ENCODE peak calls at places on chromosomes 1 and 21, in six cellular contexts. L is H1, U is HepG2, R is GM12878, A is HCT116, T is K562. V is an unnamed sample.
A peak's percentile ranks its signal among the peaks of the same experiment; 100 is the strongest.

GRCh38 chr1:156741613-156741983 is 710 bp upstream of the MRPL24 start:
- DNase-seq in R (no peak), U (no peak), T (no peak), L (no peak), A (no peak), V (no peak)

GRCh38 chr1:36458910-36459309 is 5.3 kb downstream of the MRPS15 start:
- DNase-seq in U (no peak), R (no peak), A (no peak), L (no peak), T (no peak), V (no peak)

GRCh38 chr21:45376459-45377324 is 28.3 kb upstream of the COL18A1 start:
- DNase-seq in U (no peak), R (no peak), A (no peak), L (no peak), T (no peak), V (no peak)

GRCh38 chr1:218201601-218202000 is 83.5 kb upstream of the RRP15 start:
- DNase-seq in L (no peak), R (no peak), T (no peak), A (no peak), U (no peak), V (no peak)

GRCh38 chr1:173900992-173901391 is 16.1 kb downstream of the SERPINC1 start:
- DNase-seq in A (no peak), R (no peak), T (no peak), U (no peak), L (no peak), V (no peak)

GRCh38 chr1:20732071-20732587 is 374 bp downstream of the SH2D5 start:
- DNase-seq in L (peak; percentile 56), A (no peak), T (no peak), R (no peak), U (peak; percentile 25), V (peak; percentile 35)

GRCh38 chr1:31503581-31503980 is 72.7 kb upstream of the TINAGL1 start:
- DNase-seq in T (no peak), R (no peak), A (no peak), L (no peak), U (no peak), V (no peak)

GRCh38 chr1:26225033-26225831 is 8.8 kb upstream of the CEP85 start:
- DNase-seq in U (peak; percentile 84), A (no peak), R (no peak), L (no peak), T (no peak), V (peak; percentile 42)

GRCh38 chr21:15159382-15160020 is 94.7 kb upstream of the NRIP1 start:
- DNase-seq in A (no peak), R (no peak), L (no peak), T (no peak), U (no peak), V (no peak)

GRCh38 chr1:55067022-55067781 is 27.9 kb downstream of the PCSK9 start:
- DNase-seq in A (no peak), U (no peak), L (no peak), T (no peak), R (no peak), V (no peak)

GRCh38 chr1:155226188-155226909 is 17.9 kb downstream of the MTX1 start:
- DNase-seq in A (peak; percentile 71), L (no peak), R (no peak), T (peak; percentile 69), U (peak; percentile 60), V (peak; percentile 87)

GRCh38 chr1:116382857-116383256 is 9.8 kb downstream of the ATP1A1 start:
- DNase-seq in T (peak; percentile 53), U (no peak), R (no peak), L (no peak), A (no peak), V (no peak)

GRCh38 chr1:117606608-117607261 is 887 bp downstream of the TENT5C start:
- DNase-seq in A (no peak), L (no peak), U (no peak), T (peak; percentile 48), R (no peak), V (peak; percentile 32)

GRCh38 chr21:38165466-38166213 is 91.2 kb upstream of the KCNJ15 start:
- DNase-seq in U (no peak), A (no peak), R (no peak), L (no peak), T (no peak), V (no peak)

GRCh38 chr1:116929961-116930592 is 20.4 kb downstream of the PTGFRN start:
- DNase-seq in A (no peak), U (no peak), R (no peak), T (no peak), L (no peak), V (no peak)

GRCh38 chr21:37862536-37862935 is 53.7 kb downstream of the KCNJ6 start:
- DNase-seq in L (no peak), R (no peak), T (no peak), U (no peak), A (no peak), V (no peak)

GRCh38 chr1:115650961-115651360 is 9.2 kb downstream of the VANGL1 start:
- DNase-seq in L (no peak), T (peak; percentile 32), A (no peak), U (no peak), R (no peak), V (no peak)

GRCh38 chr1:34398916-34399275 is 222.2 kb downstream of the C1orf94 start:
- DNase-seq in L (no peak), U (no peak), A (no peak), R (no peak), T (no peak), V (no peak)

GRCh38 chr1:52927219-52928082 is at the start of gene SCP2:
- DNase-seq in L (no peak), A (peak; percentile 8), U (peak; percentile 51), T (peak; percentile 85), R (no peak), V (peak; percentile 52)

GRCh38 chr1:52929019-52929418 is 1.9 kb downstream of the SCP2 start:
- DNase-seq in A (no peak), R (no peak), U (no peak), L (no peak), T (no peak), V (no peak)

GRCh38 chr1:52925571-52926005 is 1.5 kb upstream of the SCP2 start:
- DNase-seq in A (no peak), L (no peak), R (no peak), T (no peak), U (peak; percentile 82), V (no peak)

GRCh38 chr1:52926864-52927218 is 235 bp upstream of the SCP2 start:
- DNase-seq in U (peak; percentile 47), A (no peak), L (no peak), R (no peak), T (no peak), V (no peak)

DNA sequence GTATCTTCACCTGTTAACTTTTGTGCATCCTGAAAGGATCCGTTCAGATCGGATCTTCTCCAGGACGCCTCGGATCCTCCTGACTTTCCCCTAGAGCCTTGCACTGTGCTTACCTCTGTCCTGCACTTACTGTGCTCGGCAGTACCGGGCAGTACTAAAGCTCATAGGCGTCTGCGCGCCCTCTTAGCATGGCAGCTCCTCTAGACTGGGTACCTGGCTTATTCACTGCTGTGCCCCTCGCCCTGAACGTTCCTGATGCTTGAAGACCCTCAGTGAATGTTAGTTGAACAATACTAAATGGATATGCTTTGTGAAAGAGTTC is 968 bp downstream of the SCP2 start:
- DNase-seq in A (no peak), L (no peak), R (no peak), T (no peak), U (no peak), V (no peak)
- H3K4me3 ChIP-seq in A (peak overlapping the region; percentile 54), L (peak overlapping the region; percentile 71), R (peak overlapping the region; percentile 79), T (peak overlapping the region; percentile 53), U (peak overlapping the region; percentile 92), V (peak overlapping the region; percentile 54)

GRCh38 chr1:65470766-65471165 is 50.3 kb downstream of the LEPR start:
- DNase-seq in L (no peak), T (no peak), R (no peak), U (no peak), A (no peak), V (no peak)
- TF ChIP-seq ZNF274 in L (no peak), T (no peak), R (no peak), U (no peak), A (no peak), V (no peak)

GRCh38 chr1:63307196-63307794 is 15.1 kb upstream of the FOXD3 start:
- DNase-seq in T (no peak), R (no peak), A (no peak), L (no peak), U (no peak), V (no peak)
- H3K9ac ChIP-seq in T (no peak overlapping the region), R (no peak overlapping the region), A (no peak overlapping the region), L (no peak overlapping the region), U (no peak overlapping the region), V (no peak overlapping the region)

DNA sequence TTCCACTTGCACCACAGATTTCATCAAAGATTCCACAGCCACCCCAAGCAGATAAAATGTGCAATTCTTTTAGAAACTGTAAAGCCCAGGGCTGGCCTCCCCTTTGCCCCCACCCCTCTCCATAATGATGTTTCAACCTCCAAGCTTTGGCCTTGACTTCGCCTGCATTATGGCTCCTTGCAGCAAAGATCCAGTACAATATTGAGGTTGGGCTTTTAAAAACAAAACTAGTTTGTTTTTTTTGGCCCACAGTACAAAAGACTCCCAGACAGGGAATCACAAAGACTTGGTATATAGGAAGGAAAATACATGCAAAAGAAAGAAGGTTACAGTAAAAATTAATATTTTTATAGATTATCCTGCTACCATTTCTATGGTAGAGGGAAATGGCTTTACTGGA is 356.5 kb upstream of the PTBP2 start:
- DNase-seq in R (no peak), U (no peak), A (no peak), L (no peak), T (no peak), V (no peak)
- H3K4me3 ChIP-seq in R (no peak overlapping the region), U (no peak overlapping the region), A (no peak overlapping the region), L (no peak overlapping the region), T (no peak overlapping the region), V (no peak overlapping the region)

GRCh38 chr1:93079685-93080141 is 630 bp downstream of the MTF2 start:
- DNase-seq in R (no peak), L (no peak), U (no peak), A (no peak), T (peak; percentile 59), V (no peak)

GRCh38 chr1:93081716-93082115 is 2.6 kb downstream of the MTF2 start:
- DNase-seq in U (no peak), L (no peak), R (no peak), A (no peak), T (no peak), V (no peak)

GRCh38 chr1:93082313-93082712 is 3.2 kb downstream of the MTF2 start:
- DNase-seq in U (no peak), R (no peak), A (no peak), L (no peak), T (no peak), V (no peak)

GRCh38 chr1:93078935-93079654 is at the start of gene MTF2:
- DNase-seq in L (peak; percentile 91), T (peak; percentile 89), A (peak; percentile 93), U (peak; percentile 90), R (peak; percentile 84), V (peak; percentile 98)

DNA sequence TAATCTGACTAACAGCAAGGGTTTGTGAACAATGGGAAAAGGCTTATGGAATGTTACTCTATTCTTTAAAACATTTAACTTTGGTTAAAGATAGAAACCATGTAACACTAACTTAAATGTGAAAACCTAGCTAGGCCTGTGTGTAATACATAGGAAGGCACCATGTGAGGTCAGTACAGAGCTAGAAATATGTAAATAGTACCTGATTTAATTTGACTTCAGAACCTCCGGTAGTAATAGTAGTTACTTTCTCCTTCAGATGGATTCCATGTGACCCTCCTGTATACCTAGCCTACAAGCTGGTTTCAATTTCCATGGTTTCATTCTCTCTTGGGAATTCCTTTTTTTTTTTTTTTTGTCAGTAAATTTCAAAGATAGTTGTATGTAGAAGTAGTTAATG is 1.3 kb downstream of the MTF2 start:
- DNase-seq in A (peak; percentile 60), T (peak; percentile 40), R (peak; percentile 51), L (no peak), U (peak; percentile 63), V (no peak)
- TF ChIP-seq ZNF274 in A (no peak), T (no peak), R (no peak), L (no peak), U (no peak), V (no peak)

GRCh38 chr1:37875833-37876232 is 16.4 kb upstream of the MTF1 start:
- DNase-seq in U (no peak), A (no peak), R (no peak), L (no peak), T (no peak), V (peak; percentile 16)
- H3K9ac ChIP-seq in U (no peak overlapping the region), A (no peak overlapping the region), R (no peak overlapping the region), L (no peak overlapping the region), T (no peak overlapping the region), V (no peak overlapping the region)

V was measured in NT2/D1.